ENCODE peak calls at places on chromosome 1, in six cellular contexts. X is HCT116, P is K562, B is HepG2, Z is GM12878, H is SK-N-SH. J is an unnamed sample.
A peak's percentile ranks its signal among the peaks of the same experiment; 100 is the strongest.

GRCh38 chr1:52365091-52365745 is 787 bp downstream of the CC2D1B start:
- DNase-seq in P (peak; percentile 64), H (peak; percentile 48), B (no peak), Z (no peak), X (no peak), J (peak; percentile 59)

GRCh38 chr1:209633335-209633997 is 18.8 kb downstream of the LAMB3 start:
- DNase-seq in P (no peak), X (no peak), Z (no peak), H (no peak), B (no peak), J (no peak)

GRCh38 chr1:21020151-21020550 is 156.5 kb downstream of the EIF4G3 start:
- DNase-seq in H (no peak), B (no peak), P (no peak), X (no peak), Z (no peak), J (no peak)

GRCh38 chr1:2382621-2383361 is 8.6 kb downstream of the MORN1 start:
- DNase-seq in Z (no peak), X (peak; percentile 26), H (peak; percentile 87), B (peak; percentile 36), P (peak; percentile 63), J (peak; percentile 75)

GRCh38 chr1:159005161-159005560 is 4.5 kb upstream of the IFI16 start:
- DNase-seq in P (no peak), X (no peak), H (no peak), Z (no peak), B (no peak), J (no peak)

GRCh38 chr1:152752225-152752624 is 5.6 kb upstream of the KPRP start:
- DNase-seq in H (no peak), X (no peak), B (peak; percentile 13), P (no peak), Z (no peak), J (no peak)

GRCh38 chr1:109391626-109392025 is 6.1 kb downstream of the SORT1 start:
- DNase-seq in H (no peak), Z (peak; percentile 69), B (no peak), X (no peak), P (no peak), J (no peak)

GRCh38 chr1:84668185-84668584 is 22.1 kb downstream of the SSX2IP start:
- DNase-seq in B (peak; percentile 13), X (no peak), Z (no peak), H (no peak), P (peak; percentile 28), J (peak; percentile 21)

GRCh38 chr1:22841754-22842370 is 130.8 kb downstream of the LACTBL1 start:
- DNase-seq in P (no peak), Z (no peak), H (no peak), B (no peak), X (no peak), J (no peak)

GRCh38 chr1:88936223-88936523 is 44.8 kb upstream of the GTF2B start:
- DNase-seq in B (no peak), Z (no peak), H (no peak), X (no peak), P (no peak), J (no peak)

GRCh38 chr1:84892657-84893618 is at the start of gene LPAR3:
- DNase-seq in X (peak; percentile 71), B (no peak), Z (no peak), H (peak; percentile 88), P (peak; percentile 13), J (no peak)

GRCh38 chr1:3483801-3484444 is 29.5 kb downstream of the ARHGEF16 start:
- DNase-seq in B (peak; percentile 36), P (peak; percentile 87), X (no peak), H (peak; percentile 83), Z (no peak), J (peak; percentile 43)

GRCh38 chr1:154943649-154944421 is 7.3 kb upstream of the PMVK start:
- DNase-seq in P (peak; percentile 57), X (no peak), Z (no peak), B (no peak), H (peak; percentile 83), J (peak; percentile 58)

GRCh38 chr1:224884428-224884827 is 45.0 kb upstream of the DNAH14 start:
- DNase-seq in B (no peak), H (no peak), Z (no peak), P (no peak), X (no peak), J (no peak)

GRCh38 chr1:25692560-25692959 is 76.0 kb downstream of the MAN1C1 start:
- DNase-seq in P (peak; percentile 75), B (no peak), Z (no peak), X (no peak), H (peak; percentile 73), J (no peak)

GRCh38 chr1:35316264-35316663 is 47.8 kb downstream of the ZMYM4 start:
- DNase-seq in P (no peak), B (no peak), Z (no peak), H (no peak), X (no peak), J (no peak)

GRCh38 chr1:150628766-150629114 is 672 bp downstream of the ENSA start:
- DNase-seq in B (no peak), P (no peak), X (no peak), Z (no peak), H (no peak), J (no peak)

GRCh38 chr1:160781914-160782689 is 13.9 kb upstream of the LY9 start:
- DNase-seq in H (no peak), P (no peak), Z (peak; percentile 88), X (no peak), B (no peak), J (no peak)

GRCh38 chr1:222464841-222465210 is 83.1 kb downstream of the HHIPL2 start:
- DNase-seq in Z (peak; percentile 61), B (peak; percentile 63), X (peak; percentile 68), H (peak; percentile 62), P (peak; percentile 67), J (no peak)

GRCh38 chr1:163106364-163106987 is 37.3 kb downstream of the RGS4 start:
- DNase-seq in Z (no peak), P (no peak), B (no peak), X (no peak), H (no peak), J (no peak)

GRCh38 chr1:163107655-163108054 is 38.5 kb downstream of the RGS4 start:
- DNase-seq in P (no peak), Z (no peak), B (no peak), X (no peak), H (no peak), J (no peak)

DNA sequence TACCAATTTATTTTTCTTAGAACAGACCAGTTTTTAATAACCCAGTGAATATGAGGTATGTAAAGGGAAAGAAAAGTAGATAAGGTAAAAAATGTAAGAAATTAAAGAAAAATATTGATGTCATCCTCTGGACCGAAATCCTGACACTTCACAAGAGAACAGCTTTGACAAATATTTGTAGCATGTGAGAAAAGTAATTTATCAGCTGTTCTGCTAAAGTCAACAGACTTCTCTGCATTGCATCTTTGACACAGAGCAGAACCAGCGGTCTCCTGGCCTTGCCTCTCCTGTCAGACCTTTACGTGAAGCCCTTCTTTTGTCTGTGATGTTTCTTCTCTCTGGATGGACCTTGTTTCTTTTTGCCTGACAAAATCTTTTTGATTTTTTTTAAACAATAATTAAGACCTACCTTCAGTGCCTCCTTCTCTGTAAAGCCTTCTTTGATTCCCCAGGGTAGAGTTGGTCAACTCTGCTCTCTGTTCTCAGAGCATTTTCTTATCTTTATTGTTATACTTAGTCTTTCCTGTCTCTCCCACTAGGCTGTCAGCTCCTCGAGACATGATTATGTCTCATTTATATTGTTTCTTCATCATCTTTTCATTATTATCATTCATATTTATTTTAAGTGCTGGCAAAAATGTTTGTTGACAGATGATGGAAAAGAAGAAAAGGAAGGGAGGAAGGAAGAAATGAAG is 35.4 kb downstream of the RGS4 start:
- DNase-seq in H (no peak), Z (no peak), B (no peak), X (no peak), P (no peak), J (no peak)
- TF ChIP-seq JUND in H (no peak), Z (no peak), B (no peak), X (no peak), P (no peak), J (no peak)

DNA sequence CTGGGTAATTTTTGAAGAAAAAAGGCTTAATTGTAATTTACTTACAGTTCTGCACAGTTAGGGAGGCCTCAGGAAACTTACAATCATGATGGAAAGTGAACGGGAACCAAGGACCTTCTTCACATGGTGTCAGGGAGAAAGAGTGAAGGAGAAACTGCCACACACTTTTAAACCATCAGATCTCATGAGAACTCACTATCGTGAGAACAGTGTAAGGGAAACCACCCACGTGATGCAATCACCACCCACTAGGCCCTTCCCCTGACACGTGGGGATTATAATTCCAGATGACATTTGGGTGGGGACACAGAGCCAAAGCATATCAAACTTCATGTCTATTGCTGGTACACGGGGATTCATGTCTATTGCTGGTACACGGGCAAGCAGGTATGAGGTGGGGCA is 5.3 kb upstream of the SFT2D2 start:
- DNase-seq in B (no peak), P (no peak), H (no peak), Z (no peak), X (no peak), J (no peak)
- TF ChIP-seq JUND in B (no peak), P (peak; percentile 40), H (no peak), Z (no peak), X (no peak), J (no peak)

GRCh38 chr1:227729144-227729880 is 5.8 kb downstream of the JMJD4 start:
- DNase-seq in B (no peak), Z (no peak), H (peak; percentile 25), P (peak; percentile 50), X (no peak), J (no peak)
- TF ChIP-seq JUND in B (no peak), Z (no peak), H (no peak), P (no peak), X (no peak), J (no peak)

GRCh38 chr1:6601049-6601864 is 1.4 kb downstream of the KLHL21 start:
- DNase-seq in X (peak; percentile 68), P (peak; percentile 66), H (peak; percentile 63), B (peak; percentile 89), Z (no peak), J (peak; percentile 59)
- TF ChIP-seq JUND in X (no peak), P (peak; percentile 80), H (no peak), B (no peak), Z (no peak), J (no peak)

GRCh38 chr1:208179850-208180416 is 64.3 kb downstream of the PLXNA2 start:
- DNase-seq in H (no peak), B (no peak), Z (no peak), X (no peak), P (no peak), J (no peak)
- TF ChIP-seq JUND in H (no peak), B (no peak), Z (no peak), X (no peak), P (no peak), J (no peak)

DNA sequence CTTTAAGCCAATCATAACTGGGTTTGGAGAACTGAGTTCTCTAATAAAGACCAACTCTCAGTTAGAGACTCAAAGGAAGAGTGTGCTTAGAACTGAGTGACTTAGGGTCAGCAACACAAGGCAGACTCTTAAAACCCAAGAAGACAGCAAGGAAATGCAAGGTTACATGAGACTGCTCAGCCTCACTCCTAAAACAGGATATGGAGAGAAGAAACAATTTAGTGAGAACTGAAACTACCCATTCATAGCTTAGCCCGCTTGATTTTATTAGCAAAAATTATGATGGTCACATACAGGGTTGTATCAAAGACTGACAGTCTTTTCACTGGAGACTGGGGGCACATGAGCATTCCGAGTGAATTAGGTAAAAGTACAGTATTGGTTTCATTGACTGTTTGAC is 78.9 kb upstream of the DMRTA2 start:
- DNase-seq in B (no peak), X (no peak), P (no peak), H (no peak), Z (no peak), J (no peak)
- TF ChIP-seq JUND in B (no peak), X (no peak), P (no peak), H (no peak), Z (no peak), J (no peak)